ENCODE peak calls at places on chromosomes 6 and 20, in six cellular contexts. One of them, this sample, is unnamed.

GRCh38 chr6:135811644-135812043 is 39.9 kb upstream of the PDE7B start:
- DNase-seq in stomach: no peak
- DNase-seq in psoas muscle: no peak
- DNase-seq in fibroblast of lung: no peak
- DNase-seq in GM13976: no peak
- DNase-seq in left lung: no peak
- DNase-seq in this sample: no peak

GRCh38 chr20:61370841-61371303 is 118.8 kb downstream of the CDH4 start:
- DNase-seq in stomach: no peak
- DNase-seq in psoas muscle: no peak
- DNase-seq in fibroblast of lung: no peak
- DNase-seq in GM13976: no peak
- DNase-seq in left lung: no peak
- DNase-seq in this sample: no peak

GRCh38 chr6:319177-320131 is 27.2 kb downstream of the DUSP22 start:
- DNase-seq in stomach: no peak
- DNase-seq in psoas muscle: no peak
- DNase-seq in fibroblast of lung: no peak
- DNase-seq in GM13976: peak
- DNase-seq in left lung: no peak
- DNase-seq in this sample: no peak

GRCh38 chr20:59144831-59145196 is 18.8 kb upstream of the ZNF831 start:
- DNase-seq in stomach: no peak
- DNase-seq in psoas muscle: no peak
- DNase-seq in fibroblast of lung: no peak
- DNase-seq in GM13976: no peak
- DNase-seq in left lung: no peak
- DNase-seq in this sample: no peak

GRCh38 chr20:26276811-26277210 is 580.2 kb upstream of the ZNF337 start:
- DNase-seq in stomach: no peak
- DNase-seq in psoas muscle: no peak
- DNase-seq in fibroblast of lung: peak
- DNase-seq in GM13976: no peak
- DNase-seq in left lung: no peak
- DNase-seq in this sample: no peak

GRCh38 chr6:153208706-153209105 is 77.6 kb upstream of the RGS17 start:
- DNase-seq in stomach: no peak
- DNase-seq in psoas muscle: no peak
- DNase-seq in fibroblast of lung: no peak
- DNase-seq in GM13976: no peak
- DNase-seq in left lung: no peak
- DNase-seq in this sample: no peak

GRCh38 chr6:46491201-46491788 is at the start of gene RCAN2:
- DNase-seq in stomach: peak
- DNase-seq in psoas muscle: peak
- DNase-seq in fibroblast of lung: peak
- DNase-seq in GM13976: peak
- DNase-seq in left lung: peak
- DNase-seq in this sample: peak

GRCh38 chr6:129481706-129482105 is 228.3 kb downstream of the ARHGAP18 start:
- DNase-seq in stomach: no peak
- DNase-seq in psoas muscle: no peak
- DNase-seq in fibroblast of lung: peak
- DNase-seq in GM13976: no peak
- DNase-seq in left lung: no peak
- DNase-seq in this sample: no peak

GRCh38 chr6:88760091-88760490 is 203.3 kb downstream of the RNGTT start:
- DNase-seq in stomach: no peak
- DNase-seq in psoas muscle: no peak
- DNase-seq in fibroblast of lung: no peak
- DNase-seq in GM13976: no peak
- DNase-seq in left lung: no peak
- DNase-seq in this sample: no peak

GRCh38 chr6:104522533-104522932 is 337.2 kb downstream of the HACE1 start:
- DNase-seq in stomach: no peak
- DNase-seq in psoas muscle: no peak
- DNase-seq in fibroblast of lung: no peak
- DNase-seq in GM13976: no peak
- DNase-seq in left lung: no peak
- DNase-seq in this sample: no peak

GRCh38 chr6:26383624-26384417 is 913 bp downstream of the BTN2A2 start:
- DNase-seq in stomach: peak
- DNase-seq in psoas muscle: no peak
- DNase-seq in fibroblast of lung: peak
- DNase-seq in GM13976: no peak
- DNase-seq in left lung: peak
- DNase-seq in this sample: no peak

GRCh38 chr20:56247954-56248782 is at the start of gene MC3R:
- DNase-seq in stomach: peak
- DNase-seq in psoas muscle: no peak
- DNase-seq in fibroblast of lung: peak
- DNase-seq in GM13976: peak
- DNase-seq in left lung: no peak
- DNase-seq in this sample: no peak

GRCh38 chr20:8209061-8209460 is 77.0 kb downstream of the PLCB1 start:
- DNase-seq in stomach: no peak
- DNase-seq in psoas muscle: no peak
- DNase-seq in fibroblast of lung: peak
- DNase-seq in GM13976: peak
- DNase-seq in left lung: no peak
- DNase-seq in this sample: no peak

GRCh38 chr6:157615411-157615763 is 207.7 kb upstream of the SNX9 start:
- DNase-seq in stomach: no peak
- DNase-seq in psoas muscle: no peak
- DNase-seq in fibroblast of lung: no peak
- DNase-seq in GM13976: no peak
- DNase-seq in left lung: no peak
- DNase-seq in this sample: no peak

GRCh38 chr6:154448448-154449096 is 61.9 kb downstream of the CNKSR3 start:
- DNase-seq in stomach: no peak
- DNase-seq in psoas muscle: no peak
- DNase-seq in fibroblast of lung: peak
- DNase-seq in GM13976: no peak
- DNase-seq in left lung: no peak
- DNase-seq in this sample: no peak

GRCh38 chr6:161489626-161490306 is 215.9 kb upstream of the AGPAT4 start:
- DNase-seq in stomach: no peak
- DNase-seq in psoas muscle: no peak
- DNase-seq in fibroblast of lung: no peak
- DNase-seq in GM13976: no peak
- DNase-seq in left lung: no peak
- DNase-seq in this sample: no peak

GRCh38 chr6:62803094-62803493 is 408.2 kb upstream of the FKBP1C start:
- DNase-seq in stomach: no peak
- DNase-seq in psoas muscle: no peak
- DNase-seq in fibroblast of lung: no peak
- DNase-seq in GM13976: no peak
- DNase-seq in left lung: no peak
- DNase-seq in this sample: no peak

GRCh38 chr20:24917797-24918578 is 31.1 kb upstream of the CST7 start:
- DNase-seq in stomach: peak
- DNase-seq in psoas muscle: peak
- DNase-seq in fibroblast of lung: peak
- DNase-seq in GM13976: peak
- DNase-seq in left lung: peak
- DNase-seq in this sample: peak

GRCh38 chr6:28371706-28372451 is 22.1 kb downstream of the ZKSCAN3 start:
- DNase-seq in stomach: no peak
- DNase-seq in psoas muscle: no peak
- DNase-seq in fibroblast of lung: no peak
- DNase-seq in GM13976: peak
- DNase-seq in left lung: no peak
- DNase-seq in this sample: no peak

GRCh38 chr20:6265204-6265904 is 142.5 kb upstream of the FERMT1 start:
- DNase-seq in stomach: no peak
- DNase-seq in psoas muscle: no peak
- DNase-seq in fibroblast of lung: peak
- DNase-seq in GM13976: peak
- DNase-seq in left lung: no peak
- DNase-seq in this sample: no peak

GRCh38 chr6:158512809-158513208 is 47.1 kb upstream of the TMEM181 start:
- DNase-seq in stomach: no peak
- DNase-seq in psoas muscle: no peak
- DNase-seq in fibroblast of lung: no peak
- DNase-seq in GM13976: no peak
- DNase-seq in left lung: no peak
- DNase-seq in this sample: no peak

GRCh38 chr20:5844063-5844681 is 94.0 kb downstream of the SHLD1 start:
- DNase-seq in stomach: no peak
- DNase-seq in psoas muscle: no peak
- DNase-seq in fibroblast of lung: peak
- DNase-seq in GM13976: peak
- DNase-seq in left lung: no peak
- DNase-seq in this sample: no peak

GRCh38 chr6:90021701-90022100 is 127.4 kb downstream of the GJA10 start:
- DNase-seq in stomach: no peak
- DNase-seq in psoas muscle: no peak
- DNase-seq in fibroblast of lung: no peak
- DNase-seq in GM13976: no peak
- DNase-seq in left lung: no peak
- DNase-seq in this sample: no peak

GRCh38 chr20:39269031-39269461 is 306.9 kb downstream of the DHX35 start:
- DNase-seq in stomach: peak
- DNase-seq in psoas muscle: peak
- DNase-seq in fibroblast of lung: peak
- DNase-seq in GM13976: peak
- DNase-seq in left lung: peak
- DNase-seq in this sample: peak
- TF ChIP-seq CTCF in stomach: no peak
- TF ChIP-seq CTCF in psoas muscle: peak
- TF ChIP-seq CTCF in fibroblast of lung: peak
- TF ChIP-seq CTCF in GM13976: peak
- TF ChIP-seq CTCF in left lung: peak
- TF ChIP-seq CTCF in this sample: peak

DNA sequence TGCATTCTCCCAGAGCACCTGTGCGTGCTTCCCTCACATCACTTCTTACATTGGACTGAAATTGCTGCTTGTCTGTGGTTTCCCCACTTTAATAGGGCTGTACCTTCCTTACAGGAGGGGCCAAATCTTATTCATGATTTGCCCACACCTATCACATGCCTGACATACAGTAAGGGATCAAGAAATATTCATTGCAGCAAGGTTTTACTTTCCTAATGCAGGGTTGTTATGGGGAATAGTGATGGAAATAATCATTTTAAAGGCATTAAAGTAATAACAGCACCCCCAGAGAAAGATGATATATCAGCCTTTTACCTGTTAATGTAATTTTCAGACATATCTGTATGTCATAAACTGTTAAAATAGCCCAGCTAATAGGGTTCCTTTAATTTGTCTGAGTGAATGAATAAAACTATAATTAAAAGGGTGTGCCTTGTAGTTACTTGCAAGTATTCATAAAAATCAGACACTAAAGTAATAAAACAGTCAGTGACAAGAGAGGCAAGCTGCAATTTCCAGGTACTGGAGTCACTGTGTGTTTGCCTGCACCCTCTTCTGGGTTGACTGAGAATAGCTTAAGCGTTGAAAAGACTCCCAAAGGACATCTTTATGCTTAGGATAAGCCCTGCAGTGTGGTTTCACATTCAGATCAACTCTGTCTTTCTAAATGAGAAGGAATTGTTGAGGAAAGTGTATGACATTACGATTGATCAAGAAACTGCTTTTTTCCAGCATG is 182.7 kb downstream of the PHACTR1 start:
- DNase-seq in stomach: no peak
- DNase-seq in psoas muscle: no peak
- DNase-seq in fibroblast of lung: no peak
- DNase-seq in GM13976: no peak
- DNase-seq in left lung: no peak
- DNase-seq in this sample: no peak
- TF ChIP-seq CTCF in stomach: no peak
- TF ChIP-seq CTCF in psoas muscle: no peak
- TF ChIP-seq CTCF in fibroblast of lung: no peak
- TF ChIP-seq CTCF in GM13976: no peak
- TF ChIP-seq CTCF in left lung: no peak
- TF ChIP-seq CTCF in this sample: no peak

DNA sequence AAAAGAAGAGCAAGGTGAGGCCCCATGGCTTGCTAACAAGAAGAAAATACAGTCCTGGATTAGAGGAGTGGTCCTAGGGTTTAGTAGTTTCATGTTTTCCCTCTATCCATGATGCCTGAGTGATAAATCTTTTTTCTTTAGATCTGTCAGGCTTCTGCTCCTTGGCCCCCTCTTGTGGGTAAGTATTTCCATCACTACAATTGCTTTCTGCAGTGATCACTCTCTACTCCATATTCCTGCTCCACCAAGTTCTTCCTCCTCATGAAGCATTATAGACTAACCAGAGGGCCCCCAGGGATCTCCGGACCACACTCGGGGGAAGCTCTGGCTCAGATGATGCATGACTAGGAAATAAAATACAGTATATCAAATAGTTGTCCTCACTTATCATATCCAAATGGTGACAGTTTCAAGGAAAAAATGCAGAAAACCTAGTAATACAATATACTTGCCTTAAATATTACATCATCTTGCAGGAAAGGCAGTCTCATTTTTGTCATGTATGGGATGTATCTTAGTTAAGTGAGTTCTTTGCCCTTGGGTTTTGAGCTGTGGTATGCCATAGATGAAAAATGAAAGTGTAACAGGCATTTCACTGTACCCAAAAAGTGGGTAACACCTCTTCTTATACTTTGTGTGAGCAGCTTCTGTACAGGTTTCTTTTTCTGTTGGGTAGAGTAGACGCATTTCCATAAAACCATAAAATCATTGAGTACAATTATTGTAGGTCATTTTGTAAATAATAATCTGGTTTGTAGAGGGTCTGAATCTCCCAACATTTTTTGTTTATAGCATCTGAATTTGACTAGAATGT is 200.9 kb upstream of the EYA4 start:
- DNase-seq in stomach: no peak
- DNase-seq in psoas muscle: no peak
- DNase-seq in fibroblast of lung: peak
- DNase-seq in GM13976: peak
- DNase-seq in left lung: no peak
- DNase-seq in this sample: no peak
- TF ChIP-seq CTCF in stomach: no peak
- TF ChIP-seq CTCF in psoas muscle: peak
- TF ChIP-seq CTCF in fibroblast of lung: peak
- TF ChIP-seq CTCF in GM13976: no peak
- TF ChIP-seq CTCF in left lung: peak
- TF ChIP-seq CTCF in this sample: peak

GRCh38 chr20:46089338-46090094 is at the start of gene NCOA5:
- DNase-seq in stomach: peak
- DNase-seq in psoas muscle: peak
- DNase-seq in fibroblast of lung: peak
- DNase-seq in GM13976: peak
- DNase-seq in left lung: peak
- DNase-seq in this sample: peak

GRCh38 chr20:46089076-46089337 is 755 bp downstream of the NCOA5 start:
- DNase-seq in stomach: no peak
- DNase-seq in psoas muscle: no peak
- DNase-seq in fibroblast of lung: peak
- DNase-seq in GM13976: no peak
- DNase-seq in left lung: no peak
- DNase-seq in this sample: no peak

GRCh38 chr20:46090095-46090388 is 280 bp upstream of the NCOA5 start:
- DNase-seq in stomach: no peak
- DNase-seq in psoas muscle: no peak
- DNase-seq in fibroblast of lung: no peak
- DNase-seq in GM13976: no peak
- DNase-seq in left lung: no peak
- DNase-seq in this sample: no peak

GRCh38 chr20:46087161-46087560 is 2.6 kb downstream of the NCOA5 start:
- DNase-seq in stomach: no peak
- DNase-seq in psoas muscle: no peak
- DNase-seq in fibroblast of lung: peak
- DNase-seq in GM13976: no peak
- DNase-seq in left lung: no peak
- DNase-seq in this sample: no peak

GRCh38 chr20:46088409-46089075 is 1.2 kb downstream of the NCOA5 start:
- DNase-seq in stomach: no peak
- DNase-seq in psoas muscle: no peak
- DNase-seq in fibroblast of lung: peak
- DNase-seq in GM13976: no peak
- DNase-seq in left lung: no peak
- DNase-seq in this sample: no peak
- TF ChIP-seq CTCF in stomach: no peak
- TF ChIP-seq CTCF in psoas muscle: no peak
- TF ChIP-seq CTCF in fibroblast of lung: no peak
- TF ChIP-seq CTCF in GM13976: no peak
- TF ChIP-seq CTCF in left lung: no peak
- TF ChIP-seq CTCF in this sample: no peak